ENCODE peak calls at places on chromosomes 11 and 22, in seven cellular contexts. J, U, D, X, C, H and Z are unnamed samples.

GRCh38 chr11:33310720-33311500 is 53.7 kb downstream of the HIPK3 start:
- DNase-seq in J (no peak), U (no peak), D (no peak), X (no peak), C (no peak), H (no peak), Z (peak)

GRCh38 chr11:117703209-117703608 is 93.8 kb downstream of the DSCAML1 start:
- DNase-seq in J (no peak), U (no peak), D (no peak), X (peak), C (no peak), H (no peak), Z (no peak)

GRCh38 chr11:67230886-67231285 is 35.4 kb upstream of the GRK2 start:
- DNase-seq in J (no peak), U (no peak), D (no peak), X (no peak), C (no peak), H (no peak), Z (no peak)

GRCh38 chr11:5596611-5597201 is at the start of gene TRIM6:
- DNase-seq in J (peak), U (peak), D (no peak), X (no peak), C (peak), H (no peak), Z (peak)

GRCh38 chr11:78921517-78921916 is 346.9 kb upstream of the NARS2 start:
- DNase-seq in J (no peak), U (no peak), D (no peak), X (no peak), C (no peak), H (no peak), Z (no peak)

GRCh38 chr11:23725752-23726151 is 771.1 kb upstream of the LUZP2 start:
- DNase-seq in J (no peak), U (peak), D (no peak), X (no peak), C (peak), H (no peak), Z (peak)

GRCh38 chr11:122617926-122618325 is 37.6 kb upstream of the UBASH3B start:
- DNase-seq in J (peak), U (no peak), D (no peak), X (no peak), C (no peak), H (no peak), Z (no peak)

GRCh38 chr22:25668437-25668836 is 73.6 kb upstream of the MYO18B start:
- DNase-seq in J (no peak), U (peak), D (no peak), X (no peak), C (peak), H (no peak), Z (peak)

GRCh38 chr22:48474881-48475280 is 1352.8 kb downstream of the BRD1 start:
- DNase-seq in J (no peak), U (no peak), D (no peak), X (no peak), C (no peak), H (no peak), Z (no peak)

GRCh38 chr11:4060182-4060923 is 34.2 kb upstream of the RRM1 start:
- DNase-seq in J (no peak), U (no peak), D (no peak), X (no peak), C (no peak), H (no peak), Z (no peak)

GRCh38 chr22:47119181-47119580 is 356.7 kb downstream of the TBC1D22A start:
- DNase-seq in J (no peak), U (no peak), D (no peak), X (no peak), C (no peak), H (no peak), Z (no peak)

GRCh38 chr11:1121343-1122331 is 36.1 kb upstream of the MUC5AC start:
- DNase-seq in J (no peak), U (peak), D (no peak), X (no peak), C (peak), H (no peak), Z (no peak)

GRCh38 chr11:71129624-71130023 is 122.8 kb downstream of the SHANK2 start:
- DNase-seq in J (peak), U (no peak), D (peak), X (peak), C (peak), H (no peak), Z (peak)

GRCh38 chr22:26416670-26417270 is 12.3 kb upstream of the ASPHD2 start:
- DNase-seq in J (peak), U (peak), D (peak), X (no peak), C (peak), H (no peak), Z (peak)

GRCh38 chr11:12693485-12694181 is 19.4 kb downstream of the TEAD1 start:
- DNase-seq in J (peak), U (peak), D (peak), X (no peak), C (peak), H (no peak), Z (peak)

GRCh38 chr11:6682591-6682935 is 577 bp downstream of the MRPL17 start:
- DNase-seq in J (no peak), U (no peak), D (no peak), X (no peak), C (peak), H (no peak), Z (peak)

GRCh38 chr11:21514298-21514697 is 678.6 kb upstream of the ANO5 start:
- DNase-seq in J (peak), U (no peak), D (no peak), X (peak), C (no peak), H (no peak), Z (no peak)

GRCh38 chr11:31761636-31762035 is 49.5 kb downstream of the PAX6 start:
- DNase-seq in J (no peak), U (no peak), D (no peak), X (no peak), C (no peak), H (no peak), Z (no peak)

GRCh38 chr22:43109921-43110443 is 568 bp upstream of the BIK start:
- DNase-seq in J (no peak), U (no peak), D (no peak), X (no peak), C (no peak), H (no peak), Z (no peak)

GRCh38 chr11:95671768-95672167 is 117.8 kb downstream of the FAM76B start:
- DNase-seq in J (no peak), U (peak), D (no peak), X (no peak), C (peak), H (no peak), Z (peak)

GRCh38 chr11:121241300-121242176 is 51.0 kb upstream of the SC5D start:
- DNase-seq in J (no peak), U (no peak), D (no peak), X (peak), C (no peak), H (no peak), Z (no peak)

GRCh38 chr22:41532908-41533825 is 11.1 kb downstream of the POLR3H start:
- DNase-seq in J (peak), U (peak), D (no peak), X (peak), C (peak), H (peak), Z (no peak)

GRCh38 chr11:38927993-38928392 is 2330.0 kb upstream of the RAG2 start:
- DNase-seq in J (no peak), U (no peak), D (no peak), X (no peak), C (no peak), H (no peak), Z (no peak)

GRCh38 chr11:122024278-122024677 is 91.7 kb downstream of the BLID start:
- DNase-seq in J (no peak), U (no peak), D (no peak), X (no peak), C (no peak), H (no peak), Z (no peak)

GRCh38 chr11:60396382-60396781 is at the start of gene MS4A14:
- DNase-seq in J (no peak), U (no peak), D (no peak), X (no peak), C (no peak), H (no peak), Z (no peak)

GRCh38 chr11:59754494-59754858 is 700 bp upstream of the STX3 start:
- DNase-seq in J (peak), U (no peak), D (no peak), X (no peak), C (peak), H (no peak), Z (no peak)

GRCh38 chr11:83601201-83601992 is 315.2 kb upstream of the CCDC90B start:
- DNase-seq in J (no peak), U (no peak), D (no peak), X (no peak), C (no peak), H (no peak), Z (no peak)

GRCh38 chr11:2576116-2576515 is 123.7 kb downstream of the KCNQ1OT1 start:
- DNase-seq in J (no peak), U (no peak), D (no peak), X (no peak), C (no peak), H (no peak), Z (no peak)

GRCh38 chr11:112453601-112454577 is 193.2 kb upstream of the PLET1 start:
- DNase-seq in J (peak), U (peak), D (no peak), X (peak), C (peak), H (peak), Z (no peak)

GRCh38 chr22:40310081-40310770 is 36.1 kb upstream of the ADSL start:
- DNase-seq in J (no peak), U (peak), D (peak), X (no peak), C (peak), H (no peak), Z (peak)